ENCODE peak calls at places on chromosomes 4 and X, in ten cellular contexts. P is fibroblast of lung; F is ascending aorta; N is CD8-positive, alpha-beta memory T cell; K is testis; D is right atrium auricular region; G is WERI-Rb-1; M is lower lobe of right lung; W is AG04450; E is psoas muscle. J is an unnamed sample.

GRCh38 chrX:10633722-10634121 is 13.3 kb upstream of the MID1 start:
- DNase-seq in P (peak), F (peak), N (no peak), K (no peak), D (no peak), G (no peak), M (no peak), W (peak), E (peak), J (no peak)

GRCh38 chr4:24321637-24322036 is 262.7 kb downstream of the DHX15 start:
- DNase-seq in P (no peak), F (no peak), N (no peak), K (no peak), D (no peak), G (no peak), M (no peak), W (no peak), E (no peak), J (no peak)

GRCh38 chr4:161937151-161937550 is 226.6 kb downstream of the FSTL5 start:
- DNase-seq in P (no peak), F (no peak), N (no peak), K (no peak), D (no peak), G (no peak), M (no peak), W (no peak), E (no peak), J (no peak)

GRCh38 chrX:118345401-118346257 is at the start of gene WDR44:
- DNase-seq in P (peak), F (peak), N (peak), K (peak), D (peak), G (peak), M (peak), W (peak), E (peak), J (peak)

GRCh38 chr4:81635747-81636146 is 164.0 kb upstream of the RASGEF1B start:
- DNase-seq in P (no peak), F (peak), N (no peak), K (peak), D (no peak), G (no peak), M (peak), W (no peak), E (no peak), J (peak)

GRCh38 chrX:41824551-41824950 is 98.8 kb downstream of the CASK start:
- DNase-seq in P (peak), F (no peak), N (no peak), K (no peak), D (no peak), G (no peak), M (no peak), W (no peak), E (no peak), J (no peak)

GRCh38 chr4:98448923-98449322 is 187.7 kb downstream of the RAP1GDS1 start:
- DNase-seq in P (no peak), F (no peak), N (no peak), K (no peak), D (no peak), G (no peak), M (no peak), W (no peak), E (no peak), J (no peak)

GRCh38 chr4:107603430-107603829 is 116.6 kb downstream of the PAPSS1 start:
- DNase-seq in P (peak), F (no peak), N (no peak), K (no peak), D (no peak), G (no peak), M (no peak), W (peak), E (no peak), J (no peak)

GRCh38 chrX:153651540-153652079 is 4.6 kb downstream of the DUSP9 start:
- DNase-seq in P (no peak), F (peak), N (no peak), K (no peak), D (no peak), G (peak), M (no peak), W (no peak), E (no peak), J (no peak)

GRCh38 chrX:153537526-153538295 is 20.3 kb downstream of the ATP2B3 start:
- DNase-seq in P (no peak), F (no peak), N (no peak), K (no peak), D (no peak), G (peak), M (no peak), W (no peak), E (no peak), J (no peak)

DNA sequence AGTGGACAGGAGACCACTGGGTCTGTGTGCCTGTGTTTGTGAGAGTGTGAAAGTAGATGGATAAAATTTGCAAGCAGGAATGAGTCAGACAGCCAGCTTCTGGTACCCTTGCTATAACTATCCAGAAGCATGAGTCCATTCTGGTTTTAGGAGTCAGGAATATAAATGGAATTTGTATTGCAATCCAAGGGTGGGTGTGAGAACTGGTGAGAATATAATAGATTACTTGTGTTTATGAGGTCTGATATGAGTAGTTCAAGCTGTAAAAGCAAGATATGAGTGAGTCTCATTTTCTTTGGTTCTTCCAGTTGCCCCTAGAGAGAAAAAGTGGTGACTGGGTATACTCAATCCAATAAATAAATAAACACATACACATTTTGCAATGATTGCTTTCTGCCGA is 212.7 kb upstream of the TAPT1 start:
- DNase-seq in P (peak), F (no peak), N (no peak), K (no peak), D (no peak), G (no peak), M (no peak), W (no peak), E (no peak), J (no peak)
- H3K27ac ChIP-seq in P (no peak), F (no peak), N (no peak), K (no peak), D (no peak), G (no peak), M (no peak), W (no peak), E (no peak), J (no peak)

GRCh38 chrX:125394449-125394848 is 74.8 kb downstream of the TEX13C start:
- DNase-seq in P (no peak), F (no peak), N (no peak), K (no peak), D (no peak), G (no peak), M (no peak), W (no peak), E (no peak), J (no peak)
- H3K4me3 ChIP-seq in P (no peak), F (no peak), N (no peak), K (no peak), D (no peak), G (no peak), M (no peak), W (no peak), E (no peak), J (no peak)

GRCh38 chr4:143405197-143405730 is 68.6 kb downstream of the GAB1 start:
- DNase-seq in P (no peak), F (no peak), N (no peak), K (no peak), D (no peak), G (no peak), M (no peak), W (no peak), E (no peak), J (no peak)

GRCh38 chr4:143400082-143400481 is 63.4 kb downstream of the GAB1 start:
- DNase-seq in P (no peak), F (no peak), N (no peak), K (no peak), D (no peak), G (no peak), M (no peak), W (no peak), E (no peak), J (no peak)

GRCh38 chr4:143403551-143403816 is 66.8 kb downstream of the GAB1 start:
- DNase-seq in P (no peak), F (no peak), N (no peak), K (no peak), D (no peak), G (no peak), M (no peak), W (no peak), E (no peak), J (no peak)

GRCh38 chr4:143404555-143404954 is 67.9 kb downstream of the GAB1 start:
- DNase-seq in P (no peak), F (no peak), N (no peak), K (no peak), D (no peak), G (no peak), M (no peak), W (no peak), E (no peak), J (no peak)

GRCh38 chr4:143402776-143403550 is 66.3 kb downstream of the GAB1 start:
- DNase-seq in P (no peak), F (no peak), N (no peak), K (no peak), D (no peak), G (no peak), M (no peak), W (no peak), E (no peak), J (no peak)
- H3K27ac ChIP-seq in P (no peak), F (peak), N (no peak), K (peak), D (peak), G (no peak), M (no peak), W (no peak), E (peak), J (peak)

DNA sequence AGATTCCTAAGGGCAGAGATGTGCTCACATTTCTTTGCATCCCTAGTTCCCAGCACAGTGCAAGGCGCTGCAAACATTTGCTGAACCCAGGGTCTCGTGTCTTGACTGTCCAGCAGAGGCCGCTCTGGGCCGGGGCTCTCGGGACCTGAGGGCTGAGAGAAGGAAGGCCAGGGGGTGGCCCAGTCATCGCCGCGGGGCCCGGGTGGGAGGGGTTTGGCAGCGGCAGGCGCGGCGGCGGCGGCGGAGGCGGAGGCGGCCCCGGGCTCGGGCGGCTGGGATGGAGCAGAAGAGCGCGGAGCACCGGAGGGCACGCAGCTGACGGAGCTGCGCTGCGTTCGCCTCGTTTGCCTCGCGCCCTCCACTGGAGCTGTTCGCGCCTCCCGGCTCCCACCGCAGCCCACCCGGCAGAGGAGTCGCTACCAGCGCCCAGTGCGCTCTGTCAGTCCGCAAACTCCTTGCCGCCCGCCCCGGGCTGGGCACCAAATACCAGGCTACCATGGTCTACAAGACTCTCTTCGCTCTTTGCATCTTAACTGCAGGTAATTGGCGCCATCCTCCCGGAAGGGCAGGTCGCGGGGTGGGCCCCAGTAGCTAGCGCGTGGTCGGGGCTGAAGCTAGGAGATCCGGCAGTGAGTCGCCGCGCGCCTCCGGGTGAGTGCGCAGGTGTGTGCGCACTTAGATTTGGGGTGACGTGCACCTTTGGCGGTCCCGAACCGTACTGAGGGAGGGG is at the start of gene PARM1:
- DNase-seq in P (peak), F (peak), N (no peak), K (peak), D (peak), G (peak), M (peak), W (peak), E (peak), J (peak)
- H3K4me3 ChIP-seq in P (peak), F (peak), N (no peak), K (peak), D (peak), G (peak), M (peak), W (peak), E (peak), J (peak)

DNA sequence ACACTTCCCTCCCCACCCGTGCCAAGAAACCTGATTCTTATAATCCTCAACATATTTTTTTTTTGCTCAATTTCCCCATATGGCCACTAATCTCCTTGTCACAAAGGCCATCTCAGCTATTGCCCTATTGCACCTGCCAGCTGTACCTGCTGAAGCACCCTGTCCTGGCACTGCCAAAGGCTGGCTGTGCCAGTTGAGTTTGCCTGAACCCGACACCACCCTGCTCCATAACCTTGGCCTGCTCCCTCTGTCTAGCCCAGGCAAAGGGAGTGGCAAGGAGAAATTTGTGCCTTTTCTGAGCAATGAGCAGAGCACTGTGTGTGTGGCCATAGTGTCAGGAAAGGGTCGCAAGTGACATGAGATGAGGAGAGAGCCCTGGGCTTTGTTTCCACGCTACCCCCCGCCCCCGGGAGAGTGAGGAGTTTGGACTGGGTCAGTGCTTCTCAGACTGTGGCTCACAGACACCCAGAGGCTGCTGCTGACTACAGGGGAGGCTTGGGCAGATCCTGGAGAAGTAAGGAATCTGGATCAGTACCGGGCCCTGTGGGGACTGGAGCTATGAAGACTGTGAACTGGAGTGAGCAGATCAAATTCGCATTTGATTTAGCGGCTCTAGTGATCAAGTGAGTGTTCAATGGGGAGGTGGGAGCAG is 42.2 kb upstream of the HMGB3 start:
- DNase-seq in P (no peak), F (no peak), N (no peak), K (no peak), D (no peak), G (no peak), M (no peak), W (no peak), E (no peak), J (no peak)
- H3K27ac ChIP-seq in P (no peak), F (no peak), N (no peak), K (no peak), D (no peak), G (no peak), M (no peak), W (no peak), E (no peak), J (no peak)

DNA sequence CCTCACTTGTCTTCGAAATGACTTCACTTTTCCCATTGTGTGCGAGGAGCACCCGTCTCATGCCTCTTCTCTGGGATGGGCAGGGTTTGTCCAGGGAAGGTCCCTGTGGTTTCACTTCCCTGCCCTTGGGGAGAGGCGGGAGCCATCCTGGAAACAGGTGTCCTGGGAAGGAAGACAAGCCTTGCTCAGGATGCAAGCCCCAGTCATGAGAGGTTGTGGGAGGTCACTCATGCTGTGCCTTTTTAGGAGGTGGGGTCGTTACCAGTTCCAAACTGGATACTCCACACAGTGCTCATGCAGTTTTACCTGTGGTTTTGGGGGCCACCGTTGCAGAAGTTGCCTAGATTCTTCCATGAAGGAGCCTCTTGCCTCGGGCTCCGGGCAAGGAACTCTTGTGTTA is 3.8 kb downstream of the RGS12 start:
- DNase-seq in P (no peak), F (peak), N (no peak), K (no peak), D (no peak), G (no peak), M (no peak), W (no peak), E (no peak), J (no peak)
- H3K4me3 ChIP-seq in P (no peak), F (no peak), N (no peak), K (no peak), D (no peak), G (no peak), M (no peak), W (no peak), E (no peak), J (no peak)

GRCh38 chr4:89549907-89550306 is 242.3 kb upstream of the GPRIN3 start:
- DNase-seq in P (no peak), F (no peak), N (no peak), K (no peak), D (no peak), G (no peak), M (no peak), W (peak), E (no peak), J (no peak)
- H3K27ac ChIP-seq in P (peak), F (no peak), N (no peak), K (no peak), D (no peak), G (no peak), M (no peak), W (no peak), E (no peak), J (no peak)

DNA sequence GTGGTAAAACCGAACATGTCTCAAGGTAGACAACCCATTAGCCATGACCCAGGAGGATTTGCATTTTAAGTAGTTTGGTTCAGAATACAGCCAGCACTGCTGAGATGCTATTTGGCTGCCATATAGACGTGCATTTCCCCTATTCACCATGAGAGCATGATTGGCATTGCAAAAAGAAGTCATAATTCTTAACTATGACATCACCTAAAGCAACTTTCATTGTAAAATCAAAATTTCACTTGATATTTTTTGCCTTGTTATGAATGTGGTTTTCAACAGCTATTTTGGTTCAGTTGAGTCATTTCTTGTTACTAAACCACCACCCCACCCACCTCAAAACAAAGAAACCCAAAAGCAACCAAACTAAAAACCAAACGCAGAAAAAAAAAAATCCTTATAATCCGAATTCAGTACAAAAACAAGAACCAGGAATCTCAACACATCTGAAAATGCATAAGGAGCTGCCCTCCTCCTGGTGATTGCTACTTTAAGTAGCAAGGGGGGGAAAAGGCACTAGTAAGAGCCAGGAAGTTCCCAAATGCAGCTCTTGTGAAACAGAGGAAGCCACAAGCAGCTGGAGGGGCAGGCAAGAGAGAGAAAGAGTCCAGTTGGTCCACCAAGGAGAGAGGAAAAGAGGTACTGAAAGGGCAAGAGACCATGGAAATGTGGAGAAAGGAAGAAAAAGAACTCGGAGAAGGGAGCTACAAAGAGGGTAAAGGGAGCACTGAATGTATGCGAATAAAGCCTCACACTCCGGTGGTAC is 3.1 kb downstream of the SLITRK4 start:
- DNase-seq in P (no peak), F (no peak), N (no peak), K (peak), D (no peak), G (no peak), M (no peak), W (no peak), E (no peak), J (no peak)
- H3K4me3 ChIP-seq in P (no peak), F (peak), N (no peak), K (peak), D (peak), G (no peak), M (no peak), W (no peak), E (peak), J (peak)

GRCh38 chr4:138915725-138916124 is 99.9 kb upstream of the NOCT start:
- DNase-seq in P (no peak), F (no peak), N (no peak), K (no peak), D (no peak), G (no peak), M (no peak), W (no peak), E (no peak), J (no peak)
- H3K27ac ChIP-seq in P (no peak), F (no peak), N (no peak), K (no peak), D (no peak), G (no peak), M (no peak), W (no peak), E (no peak), J (no peak)

J was measured in right cardiac atrium.